ENCODE peak calls at places on chromosomes 1 and 21, in six cellular contexts. E, N, R, S, M and B are unnamed samples. For H3K4me1, the result is how much of the 10 kb centered on the place peaks cover.

GRCh38 chr1:187067160-187067559 is 238.4 kb downstream of the PLA2G4A start:
- DNase-seq in N (no peak), R (no peak), E (no peak), M (peak), S (no peak), B (no peak)

GRCh38 chr1:18972991-18973390 is 16.5 kb upstream of the IFFO2 start:
- DNase-seq in M (no peak), N (no peak), R (no peak), E (no peak), S (peak), B (no peak)

GRCh38 chr1:68121536-68121935 is 71.1 kb upstream of the DIRAS3 start:
- DNase-seq in S (peak), N (no peak), R (no peak), E (no peak), M (no peak), B (no peak)

GRCh38 chr1:222339371-222339947 is 208.4 kb downstream of the HHIPL2 start:
- DNase-seq in E (no peak), S (peak), N (no peak), M (no peak), R (no peak), B (no peak)

GRCh38 chr1:90000934-90001676 is 6.2 kb downstream of the ZNF326 start:
- DNase-seq in N (no peak), R (no peak), M (no peak), E (no peak), S (no peak), B (no peak)

GRCh38 chr1:202658766-202659165 is 51.5 kb downstream of the SYT2 start:
- DNase-seq in M (no peak), N (no peak), E (no peak), S (no peak), R (no peak), B (no peak)

GRCh38 chr1:36406440-36406839 is 8.7 kb upstream of the LSM10 start:
- DNase-seq in R (no peak), S (no peak), M (no peak), E (no peak), N (no peak), B (no peak)

GRCh38 chr1:84930831-84931230 is 37.8 kb upstream of the LPAR3 start:
- DNase-seq in M (no peak), S (no peak), R (no peak), N (no peak), E (no peak), B (no peak)

GRCh38 chr1:13662498-13662897 is 37.5 kb upstream of the PRDM2 start:
- DNase-seq in E (no peak), M (no peak), N (no peak), S (no peak), R (no peak), B (no peak)

GRCh38 chr1:152907686-152908601 is at the start of gene IVL:
- DNase-seq in E (no peak), N (no peak), S (no peak), M (no peak), R (peak), B (no peak)

GRCh38 chr1:39407496-39407888 is 83.9 kb upstream of the BMP8A start:
- DNase-seq in E (no peak), N (no peak), R (no peak), M (no peak), S (no peak), B (no peak)

GRCh38 chr1:198449727-198450433 is 90.6 kb downstream of the ATP6V1G3 start:
- DNase-seq in S (peak), E (no peak), R (no peak), N (no peak), M (no peak), B (no peak)

GRCh38 chr21:31173881-31174555 is 135.7 kb upstream of the KRTAP19-8 start:
- DNase-seq in R (no peak), N (no peak), M (peak), S (no peak), E (no peak), B (no peak)

GRCh38 chr1:172054172-172054571 is 212.9 kb downstream of the DNM3 start:
- DNase-seq in S (no peak), R (no peak), M (peak), E (no peak), N (no peak), B (no peak)

GRCh38 chr21:33587792-33588484 is 546 bp downstream of the DONSON start:
- DNase-seq in M (no peak), S (peak), E (peak), R (no peak), N (peak), B (no peak)

GRCh38 chr1:162110910-162111309 is 41.4 kb downstream of the NOS1AP start:
- DNase-seq in N (no peak), E (no peak), M (no peak), R (no peak), S (no peak), B (no peak)

GRCh38 chr1:150808134-150808533 is at the start of gene CTSK:
- DNase-seq in N (no peak), R (no peak), S (no peak), E (no peak), M (no peak), B (no peak)

GRCh38 chr1:22414244-22414751 is 37.4 kb upstream of the ZBTB40 start:
- DNase-seq in N (peak), E (peak), S (peak), R (no peak), M (no peak), B (peak)

GRCh38 chr1:101200513-101200912 is 36.3 kb upstream of the S1PR1 start:
- DNase-seq in S (peak), M (no peak), R (peak), N (no peak), E (no peak), B (no peak)

GRCh38 chr21:14890141-14890540 is 174.7 kb downstream of the NRIP1 start:
- DNase-seq in M (no peak), S (no peak), N (no peak), R (no peak), E (no peak), B (no peak)

GRCh38 chr1:153271711-153272110 is 12.2 kb downstream of the LORICRIN start:
- DNase-seq in R (no peak), E (no peak), S (no peak), N (no peak), M (no peak), B (no peak)

GRCh38 chr1:36884029-36884701 is 150.2 kb downstream of the GRIK3 start:
- DNase-seq in M (no peak), S (no peak), N (no peak), E (no peak), R (no peak), B (no peak)

GRCh38 chr1:209267968-209268367 is 315.5 kb upstream of the CAMK1G start:
- DNase-seq in E (no peak), N (no peak), S (no peak), M (no peak), R (no peak), B (no peak)

GRCh38 chr1:93980881-93981280 is 71.7 kb upstream of the GCLM start:
- DNase-seq in R (no peak), N (no peak), M (no peak), S (no peak), E (no peak), B (no peak)

GRCh38 chr1:115898020-115898419 is 57.1 kb upstream of the NHLH2 start:
- DNase-seq in M (no peak), S (no peak), R (no peak), N (no peak), E (no peak), B (no peak)

GRCh38 chr21:20617130-20617529 is 381.1 kb upstream of the NCAM2 start:
- DNase-seq in S (no peak), E (no peak), R (no peak), M (no peak), N (no peak), B (no peak)

GRCh38 chr1:214707306-214708087 is 104.5 kb downstream of the CENPF start:
- DNase-seq in E (no peak), N (no peak), M (no peak), R (no peak), S (peak), B (no peak)

GRCh38 chr1:91806777-91807700 is 78.9 kb downstream of the TGFBR3 start:
- DNase-seq in E (no peak), R (no peak), N (no peak), M (no peak), S (peak), B (peak)

GRCh38 chr1:51230501-51231078 is 5.5 kb upstream of the RNF11 start:
- DNase-seq in N (peak), S (no peak), E (no peak), R (no peak), M (no peak), B (no peak)

GRCh38 chr1:53511323-53511932 is 52.2 kb downstream of the DMRTB1 start:
- DNase-seq in S (no peak), N (no peak), R (no peak), M (peak), E (no peak), B (no peak)

GRCh38 chr1:239914827-239915231 is 176.9 kb upstream of the FMN2 start:
- DNase-seq in S (peak), N (no peak), E (peak), M (no peak), R (no peak), B (no peak)

GRCh38 chr1:242828199-242828598 is 303.7 kb upstream of the PLD5 start:
- DNase-seq in S (no peak), N (no peak), E (no peak), R (no peak), M (peak), B (peak)

GRCh38 chr1:72006092-72006491 is 276.2 kb downstream of the NEGR1 start:
- DNase-seq in S (peak), E (no peak), R (no peak), M (no peak), N (no peak), B (no peak)

GRCh38 chr1:234901491-234902049 is 227.1 kb downstream of the TOMM20 start:
- DNase-seq in N (no peak), M (no peak), S (peak), E (no peak), R (no peak), B (no peak)

GRCh38 chr1:94126651-94127050 is 5.7 kb upstream of the ABCA4 start:
- DNase-seq in E (no peak), R (no peak), S (no peak), N (no peak), M (no peak), B (no peak)

GRCh38 chr1:93614550-93615200 is 67.0 kb downstream of the BCAR3 start:
- DNase-seq in N (no peak), M (no peak), E (no peak), S (no peak), R (no peak), B (peak)

GRCh38 chr1:153866045-153866850 is 56.5 kb downstream of the GATAD2B start:
- DNase-seq in R (no peak), M (peak), E (no peak), S (peak), N (no peak), B (no peak)

GRCh38 chr1:160108888-160109662 is 6.5 kb upstream of the ATP1A2 start:
- DNase-seq in R (peak), M (peak), N (peak), S (peak), E (peak), B (peak)

GRCh38 chr1:213533125-213533524 is 454.6 kb upstream of the PROX1 start:
- DNase-seq in R (no peak), S (no peak), E (no peak), N (no peak), M (no peak), B (no peak)

GRCh38 chr1:231678021-231678432 is 51.4 kb downstream of the DISC1 start:
- DNase-seq in R (no peak), E (no peak), M (no peak), N (no peak), S (peak), B (peak)
- TF ChIP-seq RAD21 in R (no peak), E (no peak), M (no peak), N (no peak), S (no peak), B (no peak)

GRCh38 chr1:227816750-227817446 is 1.4 kb downstream of the PRSS38 start:
- DNase-seq in E (no peak), N (no peak), R (no peak), M (no peak), S (no peak), B (no peak)

DNA sequence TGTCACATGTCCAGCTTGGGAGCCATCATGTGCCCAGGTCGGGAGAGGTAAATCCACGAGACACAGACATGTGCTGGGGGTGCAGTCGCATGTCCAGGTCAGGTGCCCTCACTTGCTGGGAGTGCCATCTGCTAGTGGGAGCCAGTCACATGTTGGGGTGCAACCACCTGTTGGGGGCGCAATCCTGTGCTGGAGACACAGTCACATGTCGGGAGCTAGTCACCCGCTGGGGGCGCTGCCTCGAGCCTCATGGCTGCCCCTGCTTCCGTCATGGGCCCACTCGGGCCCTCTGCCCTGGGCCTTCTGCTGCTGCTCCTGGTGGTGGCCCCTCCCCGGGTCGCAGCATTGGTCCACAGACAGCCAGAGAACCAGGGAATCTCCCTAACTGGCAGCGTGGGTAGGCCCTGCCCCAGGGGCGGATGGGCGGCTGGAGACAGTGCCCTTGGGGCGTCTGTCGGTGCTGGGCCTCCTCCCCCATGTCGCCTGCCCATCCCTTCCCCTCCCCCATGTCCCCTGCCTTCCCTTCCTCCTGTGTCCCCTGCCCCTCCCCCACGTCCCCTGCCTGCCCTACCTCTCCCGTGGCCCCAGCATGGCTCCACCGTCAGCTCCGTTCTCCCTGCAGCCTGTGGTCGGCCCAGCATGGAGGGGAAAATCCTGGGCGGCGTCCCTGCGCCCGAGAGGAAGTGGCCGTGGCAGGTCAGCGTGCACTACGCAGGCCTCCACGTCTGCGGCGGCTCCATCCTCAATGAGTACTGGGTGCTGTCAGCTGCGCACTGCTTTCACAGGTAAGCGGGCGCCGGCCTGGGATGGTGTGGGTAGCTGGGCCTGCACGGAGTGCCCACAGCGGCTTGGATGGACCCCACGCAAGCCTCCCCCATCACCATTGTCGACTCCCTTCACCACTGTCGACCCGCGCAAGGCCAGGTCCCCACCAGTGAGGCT is at the start of gene PRSS38:
- DNase-seq in E (no peak), N (no peak), R (no peak), S (no peak), M (no peak), B (no peak)
- H3K27ac ChIP-seq in E (no peak), N (no peak), R (no peak), S (no peak), M (no peak), B (no peak)

GRCh38 chr1:64925594-64925993 is 40.8 kb downstream of the JAK1 start:
- DNase-seq in E (no peak), N (no peak), M (no peak), S (no peak), R (no peak), B (no peak)
- H3K4me1 ChIP-seq in E (half or more), N (under half), M (under half), S (under half), R (under half), B (half or more)

GRCh38 chr1:28601696-28602095 is 9.6 kb downstream of the RAB42 start:
- DNase-seq in M (no peak), E (no peak), N (no peak), R (peak), S (peak), B (no peak)
- TF ChIP-seq RAD21 in M (no peak), E (no peak), N (no peak), R (peak), S (no peak), B (no peak)

GRCh38 chr1:169868978-169869377 is 24.7 kb downstream of the SCYL3 start:
- DNase-seq in S (no peak), M (no peak), R (no peak), E (no peak), N (no peak), B (no peak)

GRCh38 chr1:169874229-169874628 is 19.5 kb downstream of the SCYL3 start:
- DNase-seq in R (no peak), M (no peak), E (no peak), S (peak), N (no peak), B (no peak)

GRCh38 chr1:169869426-169869825 is 24.3 kb downstream of the SCYL3 start:
- DNase-seq in S (no peak), E (no peak), N (no peak), M (no peak), R (no peak), B (no peak)

GRCh38 chr1:169877800-169878491 is 15.8 kb downstream of the SCYL3 start:
- DNase-seq in N (no peak), E (no peak), R (no peak), S (peak), M (no peak), B (no peak)

DNA sequence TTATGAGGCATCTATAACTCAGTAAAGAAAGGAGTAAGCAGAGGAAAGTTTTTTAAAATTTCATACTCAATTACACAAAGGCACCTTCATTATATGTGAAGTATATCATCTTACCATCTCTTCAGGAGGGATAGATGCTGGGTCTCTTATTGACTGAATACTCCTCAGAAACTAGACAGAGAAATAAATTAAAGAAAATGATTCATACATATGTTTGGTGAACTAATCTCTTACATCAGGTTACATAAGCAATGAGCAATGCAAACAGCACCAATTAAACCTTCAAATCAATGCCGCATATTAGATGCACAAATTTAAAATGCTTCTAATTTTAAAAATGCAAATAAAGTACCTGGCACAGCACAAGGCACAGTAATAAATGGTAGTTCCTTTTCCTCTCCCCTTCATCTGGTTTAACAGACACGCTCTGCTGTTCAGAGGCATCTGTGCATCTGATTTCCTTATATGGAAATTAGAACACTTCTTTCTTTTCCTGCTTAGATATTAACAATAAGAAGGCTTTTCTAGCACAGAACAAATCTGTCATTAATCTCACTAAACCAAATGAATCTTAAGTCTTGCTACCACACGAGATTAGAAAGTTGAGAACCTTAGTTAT is 20.0 kb downstream of the SCYL3 start:
- DNase-seq in S (peak), M (no peak), E (no peak), N (no peak), R (no peak), B (no peak)
- H3K27ac ChIP-seq in S (no peak), M (peak), E (no peak), N (no peak), R (no peak), B (no peak)